ENCODE peak calls at places on chromosomes 16 and 17, in seven cellular contexts. A is amniotic stem cell, L is neural crest cell, Z is HS-5, D is T-cell, M is endothelial cell, R is EL. U is an unnamed sample.

GRCh38 chr16:86087561-86088230 is 188.7 kb downstream of the IRF8 start:
- DNase-seq in A (no peak), L (no peak), Z (no peak), D (no peak), M (no peak), R (no peak), U (no peak)

GRCh38 chr17:78315355-78316114 is 44.3 kb downstream of the SOCS3 start:
- DNase-seq in A (peak), L (no peak), Z (peak), D (no peak), M (no peak), R (peak), U (peak)

GRCh38 chr16:20995711-20996110 is 95.1 kb downstream of the LYRM1 start:
- DNase-seq in A (no peak), L (no peak), Z (no peak), D (no peak), M (no peak), R (no peak), U (no peak)

GRCh38 chr17:79505199-79505598 is 105.7 kb downstream of the RBFOX3 start:
- DNase-seq in A (no peak), L (no peak), Z (no peak), D (no peak), M (no peak), R (no peak), U (no peak)

GRCh38 chr16:50193594-50193993 is 40.5 kb downstream of the TENT4B start:
- DNase-seq in A (no peak), L (no peak), Z (no peak), D (no peak), M (no peak), R (peak), U (no peak)

GRCh38 chr16:84881702-84882521 is 62.1 kb downstream of the CRISPLD2 start:
- DNase-seq in A (peak), L (no peak), Z (peak), D (no peak), M (no peak), R (peak), U (no peak)

GRCh38 chr17:59435238-59435637 is 103.8 kb downstream of the YPEL2 start:
- DNase-seq in A (peak), L (no peak), Z (peak), D (no peak), M (no peak), R (peak), U (no peak)

GRCh38 chr16:86556576-86556975 is 1.5 kb upstream of the MTHFSD start:
- DNase-seq in A (no peak), L (no peak), Z (no peak), D (no peak), M (no peak), R (no peak), U (no peak)

GRCh38 chr17:14756469-14756868 is 455.6 kb downstream of the HS3ST3B1 start:
- DNase-seq in A (no peak), L (no peak), Z (no peak), D (no peak), M (no peak), R (peak), U (no peak)